ENCODE peak calls at places on chromosomes 5 and 9, in eight cellular contexts. One of them, this sample, is unnamed.

GRCh38 chr9:37209431-37210386 is 89.3 kb downstream of the ZCCHC7 start:
- DNase-seq in SK-N-SH: no peak
- DNase-seq in GM12878: no peak
- DNase-seq in HepG2: peak; percentile 9
- DNase-seq in H1: no peak
- DNase-seq in HCT116: no peak
- DNase-seq in K562: peak; percentile 30
- DNase-seq in endothelial cell of umbilical vein: peak; percentile 26
- DNase-seq in this sample: no peak

GRCh38 chr9:73680831-73681230 is 529.2 kb downstream of the ANXA1 start:
- DNase-seq in SK-N-SH: no peak
- DNase-seq in GM12878: no peak
- DNase-seq in HepG2: no peak
- DNase-seq in H1: no peak
- DNase-seq in HCT116: no peak
- DNase-seq in K562: no peak
- DNase-seq in endothelial cell of umbilical vein: no peak
- DNase-seq in this sample: no peak

GRCh38 chr5:114010362-114010761 is 351.5 kb upstream of the KCNN2 start:
- DNase-seq in SK-N-SH: no peak
- DNase-seq in GM12878: no peak
- DNase-seq in HepG2: no peak
- DNase-seq in H1: no peak
- DNase-seq in HCT116: no peak
- DNase-seq in K562: no peak
- DNase-seq in endothelial cell of umbilical vein: no peak
- DNase-seq in this sample: no peak

GRCh38 chr5:35069188-35069587 is 21.4 kb upstream of the AGXT2 start:
- DNase-seq in SK-N-SH: no peak
- DNase-seq in GM12878: no peak
- DNase-seq in HepG2: no peak
- DNase-seq in H1: no peak
- DNase-seq in HCT116: no peak
- DNase-seq in K562: no peak
- DNase-seq in endothelial cell of umbilical vein: no peak
- DNase-seq in this sample: no peak

GRCh38 chr9:68672215-68672614 is 32.8 kb upstream of the PIP5K1B start:
- DNase-seq in SK-N-SH: no peak
- DNase-seq in GM12878: no peak
- DNase-seq in HepG2: no peak
- DNase-seq in H1: no peak
- DNase-seq in HCT116: no peak
- DNase-seq in K562: no peak
- DNase-seq in endothelial cell of umbilical vein: no peak
- DNase-seq in this sample: no peak

GRCh38 chr5:160175438-160176218 is 53.7 kb upstream of the FABP6 start:
- DNase-seq in SK-N-SH: peak; percentile 66
- DNase-seq in GM12878: no peak
- DNase-seq in HepG2: no peak
- DNase-seq in H1: no peak
- DNase-seq in HCT116: no peak
- DNase-seq in K562: no peak
- DNase-seq in endothelial cell of umbilical vein: no peak
- DNase-seq in this sample: no peak

GRCh38 chr5:143402464-143403356 is 776 bp downstream of the NR3C1 start:
- DNase-seq in SK-N-SH: peak; percentile 71
- DNase-seq in GM12878: no peak
- DNase-seq in HepG2: peak; percentile 34
- DNase-seq in H1: peak; percentile 65
- DNase-seq in HCT116: no peak
- DNase-seq in K562: peak; percentile 56
- DNase-seq in endothelial cell of umbilical vein: peak; percentile 64
- DNase-seq in this sample: no peak

GRCh38 chr9:14391620-14392019 is 77.7 kb upstream of the NFIB start:
- DNase-seq in SK-N-SH: no peak
- DNase-seq in GM12878: no peak
- DNase-seq in HepG2: no peak
- DNase-seq in H1: no peak
- DNase-seq in HCT116: no peak
- DNase-seq in K562: no peak
- DNase-seq in endothelial cell of umbilical vein: no peak
- DNase-seq in this sample: no peak

GRCh38 chr9:76453785-76454184 is 5.2 kb upstream of the GCNT1 start:
- DNase-seq in SK-N-SH: no peak
- DNase-seq in GM12878: no peak
- DNase-seq in HepG2: no peak
- DNase-seq in H1: no peak
- DNase-seq in HCT116: no peak
- DNase-seq in K562: no peak
- DNase-seq in endothelial cell of umbilical vein: no peak
- DNase-seq in this sample: no peak

GRCh38 chr5:52993367-52993766 is 4.2 kb downstream of the ITGA2 start:
- DNase-seq in SK-N-SH: no peak
- DNase-seq in GM12878: no peak
- DNase-seq in HepG2: no peak
- DNase-seq in H1: no peak
- DNase-seq in HCT116: no peak
- DNase-seq in K562: no peak
- DNase-seq in endothelial cell of umbilical vein: no peak
- DNase-seq in this sample: no peak

DNA sequence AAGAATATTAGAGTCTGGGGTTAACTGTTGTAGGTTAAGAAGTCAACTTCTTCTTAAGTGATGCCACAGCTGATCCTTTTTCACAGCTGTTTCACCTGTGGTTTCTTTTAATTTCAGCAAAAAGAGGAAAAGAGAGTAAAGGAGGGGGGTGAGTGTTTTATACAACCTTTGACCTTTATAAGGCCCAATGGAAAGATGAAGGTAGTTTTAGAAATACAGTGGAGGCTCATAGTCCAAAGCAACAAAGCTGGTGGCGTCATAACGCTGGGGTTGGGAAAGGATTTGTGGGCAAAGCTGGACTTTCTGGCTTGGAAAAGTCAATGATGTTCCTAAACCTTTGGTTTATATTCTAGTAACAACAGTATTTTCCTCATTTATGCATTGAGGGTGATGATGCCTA is 49.5 kb downstream of the RCL1 start:
- DNase-seq in SK-N-SH: no peak
- DNase-seq in GM12878: no peak
- DNase-seq in HepG2: peak; percentile 53
- DNase-seq in H1: no peak
- DNase-seq in HCT116: no peak
- DNase-seq in K562: no peak
- DNase-seq in endothelial cell of umbilical vein: no peak
- DNase-seq in this sample: no peak
- H3K4me3 ChIP-seq in SK-N-SH: no peak overlapping the region
- H3K4me3 ChIP-seq in GM12878: no peak overlapping the region
- H3K4me3 ChIP-seq in HepG2: no peak overlapping the region
- H3K4me3 ChIP-seq in H1: no peak overlapping the region
- H3K4me3 ChIP-seq in HCT116: no peak overlapping the region
- H3K4me3 ChIP-seq in K562: no peak overlapping the region
- H3K4me3 ChIP-seq in endothelial cell of umbilical vein: no peak overlapping the region
- H3K4me3 ChIP-seq in this sample: no peak overlapping the region

GRCh38 chr9:70477146-70477745 is 62.8 kb upstream of the KLF9 start:
- DNase-seq in SK-N-SH: no peak
- DNase-seq in GM12878: no peak
- DNase-seq in HepG2: no peak
- DNase-seq in H1: no peak
- DNase-seq in HCT116: no peak
- DNase-seq in K562: no peak
- DNase-seq in endothelial cell of umbilical vein: peak; percentile 32
- DNase-seq in this sample: no peak

GRCh38 chr9:70477907-70478480 is 63.5 kb upstream of the KLF9 start:
- DNase-seq in SK-N-SH: no peak
- DNase-seq in GM12878: no peak
- DNase-seq in HepG2: no peak
- DNase-seq in H1: no peak
- DNase-seq in HCT116: no peak
- DNase-seq in K562: no peak
- DNase-seq in endothelial cell of umbilical vein: no peak
- DNase-seq in this sample: no peak

GRCh38 chr9:70474413-70474812 is 60.0 kb upstream of the KLF9 start:
- DNase-seq in SK-N-SH: no peak
- DNase-seq in GM12878: no peak
- DNase-seq in HepG2: no peak
- DNase-seq in H1: no peak
- DNase-seq in HCT116: no peak
- DNase-seq in K562: no peak
- DNase-seq in endothelial cell of umbilical vein: no peak
- DNase-seq in this sample: no peak

GRCh38 chr9:70472268-70473249 is 58.1 kb upstream of the KLF9 start:
- DNase-seq in SK-N-SH: no peak
- DNase-seq in GM12878: no peak
- DNase-seq in HepG2: no peak
- DNase-seq in H1: no peak
- DNase-seq in HCT116: no peak
- DNase-seq in K562: no peak
- DNase-seq in endothelial cell of umbilical vein: no peak
- DNase-seq in this sample: no peak

DNA sequence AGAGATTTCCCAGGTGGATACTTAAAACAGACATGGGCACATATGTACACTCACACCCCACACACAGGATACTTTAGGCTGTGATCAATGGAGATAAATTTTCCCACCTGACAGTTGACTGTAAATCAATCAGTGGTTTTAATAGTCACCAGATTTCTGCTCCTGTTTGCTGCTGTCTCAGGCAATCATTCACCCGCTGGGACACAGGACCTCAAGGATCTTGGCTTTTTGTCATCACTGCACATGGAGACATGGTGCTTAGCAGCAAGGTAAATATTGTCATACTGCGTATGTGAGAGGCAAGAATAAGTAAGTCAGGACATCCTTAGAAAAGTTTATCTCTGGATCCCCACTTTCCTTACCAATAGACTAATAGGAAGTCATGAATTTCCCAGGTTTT is 60.8 kb upstream of the KLF9 start:
- DNase-seq in SK-N-SH: no peak
- DNase-seq in GM12878: no peak
- DNase-seq in HepG2: no peak
- DNase-seq in H1: no peak
- DNase-seq in HCT116: no peak
- DNase-seq in K562: no peak
- DNase-seq in endothelial cell of umbilical vein: peak; percentile 56
- DNase-seq in this sample: no peak
- TF ChIP-seq POLR2AphosphoS5 in SK-N-SH: no peak
- TF ChIP-seq POLR2AphosphoS5 in GM12878: no peak
- TF ChIP-seq POLR2AphosphoS5 in HepG2: no peak
- TF ChIP-seq POLR2AphosphoS5 in H1: no peak
- TF ChIP-seq POLR2AphosphoS5 in HCT116: no peak
- TF ChIP-seq POLR2AphosphoS5 in K562: no peak
- TF ChIP-seq POLR2AphosphoS5 in endothelial cell of umbilical vein: no peak
- TF ChIP-seq POLR2AphosphoS5 in this sample: no peak

DNA sequence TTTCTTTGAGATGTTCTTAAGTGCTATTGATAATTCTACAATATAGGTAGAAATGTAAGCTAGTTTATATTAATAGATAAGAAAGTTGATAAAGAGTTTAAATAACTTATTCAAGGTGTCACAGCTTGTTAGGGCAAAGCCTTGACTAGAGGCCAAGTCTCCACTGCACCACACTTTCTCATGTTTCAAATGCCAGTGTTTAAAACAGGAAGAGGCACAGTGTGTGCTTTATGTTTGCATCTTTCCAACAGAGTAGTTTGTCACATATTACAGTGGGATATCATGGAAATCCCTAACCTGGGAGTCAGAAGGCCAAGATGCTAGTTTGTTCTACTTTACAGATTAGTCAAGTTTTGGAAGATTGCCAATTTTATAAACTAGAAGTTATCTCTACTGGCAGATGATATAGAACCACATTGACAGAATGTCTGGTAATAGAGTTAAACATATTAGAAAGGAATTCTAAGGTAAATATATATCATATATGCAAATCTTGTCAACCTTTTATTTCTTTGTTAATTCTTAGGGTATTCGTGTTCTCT is 56.4 kb downstream of the SLF1 start:
- DNase-seq in SK-N-SH: no peak
- DNase-seq in GM12878: no peak
- DNase-seq in HepG2: no peak
- DNase-seq in H1: no peak
- DNase-seq in HCT116: no peak
- DNase-seq in K562: no peak
- DNase-seq in endothelial cell of umbilical vein: peak; percentile 40
- DNase-seq in this sample: no peak
- H3K9ac ChIP-seq in SK-N-SH: no peak overlapping the region
- H3K9ac ChIP-seq in GM12878: no peak overlapping the region
- H3K9ac ChIP-seq in HepG2: no peak overlapping the region
- H3K9ac ChIP-seq in H1: no peak overlapping the region
- H3K9ac ChIP-seq in HCT116: no peak overlapping the region
- H3K9ac ChIP-seq in K562: no peak overlapping the region
- H3K9ac ChIP-seq in endothelial cell of umbilical vein: no peak overlapping the region
- H3K9ac ChIP-seq in this sample: no peak overlapping the region

GRCh38 chr5:132226516-132227234 is 978 bp downstream of the P4HA2 start:
- DNase-seq in SK-N-SH: no peak
- DNase-seq in GM12878: no peak
- DNase-seq in HepG2: no peak
- DNase-seq in H1: peak; percentile 47
- DNase-seq in HCT116: no peak
- DNase-seq in K562: no peak
- DNase-seq in endothelial cell of umbilical vein: no peak
- DNase-seq in this sample: no peak
- H3K4me3 ChIP-seq in SK-N-SH: peak overlapping the region; percentile 68
- H3K4me3 ChIP-seq in GM12878: peak overlapping the region; percentile 75
- H3K4me3 ChIP-seq in HepG2: peak overlapping the region; percentile 82
- H3K4me3 ChIP-seq in H1: peak overlapping the region; percentile 60
- H3K4me3 ChIP-seq in HCT116: peak overlapping the region; percentile 67
- H3K4me3 ChIP-seq in K562: peak overlapping the region; percentile 76
- H3K4me3 ChIP-seq in endothelial cell of umbilical vein: peak overlapping the region; percentile 46
- H3K4me3 ChIP-seq in this sample: peak overlapping the region; percentile 74

DNA sequence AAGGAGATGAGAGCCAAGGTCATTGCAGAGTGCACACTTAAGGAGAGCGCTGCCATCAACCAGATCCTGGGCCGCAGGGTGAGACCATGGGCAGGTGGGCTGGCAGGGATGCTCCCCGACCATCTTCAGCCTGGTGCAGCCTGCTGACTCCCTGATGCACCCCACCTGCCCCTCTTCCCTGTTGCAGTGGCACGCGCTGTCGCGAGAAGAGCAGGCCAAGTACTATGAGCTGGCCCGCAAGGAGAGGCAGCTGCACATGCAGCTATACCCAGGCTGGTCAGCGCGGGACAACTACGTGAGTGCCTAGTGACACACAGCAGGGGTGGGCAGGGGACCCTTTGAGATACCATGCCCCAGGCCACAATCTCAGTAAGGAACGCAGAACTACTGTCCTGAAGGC is 28.3 kb downstream of the TCF7 start:
- DNase-seq in SK-N-SH: no peak
- DNase-seq in GM12878: no peak
- DNase-seq in HepG2: no peak
- DNase-seq in H1: peak; percentile 41
- DNase-seq in HCT116: no peak
- DNase-seq in K562: no peak
- DNase-seq in endothelial cell of umbilical vein: no peak
- DNase-seq in this sample: no peak
- TF ChIP-seq POLR2AphosphoS5 in SK-N-SH: no peak
- TF ChIP-seq POLR2AphosphoS5 in GM12878: peak; percentile 23
- TF ChIP-seq POLR2AphosphoS5 in HepG2: no peak
- TF ChIP-seq POLR2AphosphoS5 in H1: peak; percentile 27
- TF ChIP-seq POLR2AphosphoS5 in HCT116: no peak
- TF ChIP-seq POLR2AphosphoS5 in K562: no peak
- TF ChIP-seq POLR2AphosphoS5 in endothelial cell of umbilical vein: no peak
- TF ChIP-seq POLR2AphosphoS5 in this sample: no peak